ENCODE peak calls at places on chromosomes 5 and 9, in nine cellular contexts. N, E, B, M, G, D, O, Z and H are unnamed samples.

GRCh38 chr9:121509175-121509574 is 9.5 kb upstream of the GGTA1 start:
- DNase-seq in M (no peak), Z (no peak), O (no peak), E (no peak), G (no peak), D (no peak), B (no peak), N (no peak), H (no peak)

GRCh38 chr5:163910226-163910625 is 404.8 kb downstream of the MAT2B start:
- DNase-seq in G (peak; percentile 4), Z (no peak), D (no peak), M (no peak), O (no peak), E (no peak), B (no peak), N (no peak), H (peak; percentile 0)

GRCh38 chr9:95096807-95097206 is 220.7 kb downstream of the FANCC start:
- DNase-seq in D (no peak), E (no peak), O (no peak), G (no peak), B (no peak), M (no peak), Z (no peak), N (no peak), H (no peak)

GRCh38 chr9:11735391-11735790 is 957.8 kb upstream of the TYRP1 start:
- DNase-seq in M (no peak), E (no peak), O (no peak), G (peak; percentile 0), N (no peak), Z (no peak), B (no peak), D (no peak), H (no peak)

GRCh38 chr9:120291050-120291449 is 288.9 kb downstream of the CDK5RAP2 start:
- DNase-seq in G (no peak), O (no peak), M (no peak), N (no peak), D (no peak), E (no peak), Z (no peak), B (no peak), H (no peak)

GRCh38 chr5:146490089-146490843 is 25.7 kb downstream of the GPR151 start:
- DNase-seq in B (no peak), M (no peak), D (no peak), Z (no peak), O (no peak), E (no peak), G (no peak), N (no peak), H (no peak)

GRCh38 chr5:72460413-72460812 is 46.8 kb downstream of the ZNF366 start:
- DNase-seq in E (no peak), D (no peak), O (no peak), G (no peak), M (no peak), Z (no peak), B (no peak), N (no peak), H (no peak)

GRCh38 chr5:179488464-179488863 is 61.9 kb upstream of the RUFY1 start:
- DNase-seq in E (no peak), B (no peak), Z (no peak), G (peak; percentile 36), M (no peak), N (no peak), O (no peak), D (no peak), H (peak; percentile 46)

GRCh38 chr9:134056483-134057310 is 11.1 kb downstream of the BRD3 start:
- DNase-seq in G (no peak), E (no peak), B (no peak), Z (no peak), N (no peak), M (no peak), O (no peak), D (no peak), H (peak; percentile 49)

GRCh38 chr9:133683494-133684460 is 47.6 kb downstream of the DBH start:
- DNase-seq in O (no peak), E (no peak), G (peak; percentile 26), B (no peak), Z (no peak), N (no peak), D (no peak), M (peak; percentile 19), H (peak; percentile 93)

GRCh38 chr9:121708768-121709488 is 57.5 kb downstream of the DAB2IP start:
- DNase-seq in M (no peak), Z (no peak), N (no peak), D (peak; percentile 60), E (no peak), B (no peak), O (no peak), G (no peak), H (peak; percentile 59)

GRCh38 chr5:11780641-11781345 is 123.5 kb downstream of the CTNND2 start:
- DNase-seq in B (no peak), M (no peak), G (no peak), N (no peak), O (no peak), D (no peak), E (no peak), Z (no peak), H (no peak)

GRCh38 chr5:166031926-166032325 is 2259.5 kb upstream of the WWC1 start:
- DNase-seq in M (no peak), B (no peak), Z (peak; percentile 6), N (no peak), O (no peak), D (no peak), G (no peak), E (peak; percentile 22), H (no peak)

GRCh38 chr5:149257875-149258705 is 13.6 kb upstream of the AFAP1L1 start:
- DNase-seq in E (peak; percentile 32), D (no peak), M (no peak), G (peak; percentile 76), B (no peak), Z (no peak), N (no peak), O (no peak), H (no peak)

GRCh38 chr5:135276151-135276550 is 122.9 kb downstream of the MACROH2A1 start:
- DNase-seq in D (no peak), N (no peak), Z (no peak), B (no peak), E (no peak), G (no peak), M (no peak), O (no peak), H (no peak)
- H3K9me2 ChIP-seq in D (peaks cover 3% of the 10 kb centered on the region), N (no peaks in the 10 kb centered on the region), Z (no peaks in the 10 kb centered on the region), B (peaks cover 4% of the 10 kb centered on the region), E (no peaks in the 10 kb centered on the region), G (no peaks in the 10 kb centered on the region), M (no peaks in the 10 kb centered on the region), O (no peaks in the 10 kb centered on the region), H (no peaks in the 10 kb centered on the region)

DNA sequence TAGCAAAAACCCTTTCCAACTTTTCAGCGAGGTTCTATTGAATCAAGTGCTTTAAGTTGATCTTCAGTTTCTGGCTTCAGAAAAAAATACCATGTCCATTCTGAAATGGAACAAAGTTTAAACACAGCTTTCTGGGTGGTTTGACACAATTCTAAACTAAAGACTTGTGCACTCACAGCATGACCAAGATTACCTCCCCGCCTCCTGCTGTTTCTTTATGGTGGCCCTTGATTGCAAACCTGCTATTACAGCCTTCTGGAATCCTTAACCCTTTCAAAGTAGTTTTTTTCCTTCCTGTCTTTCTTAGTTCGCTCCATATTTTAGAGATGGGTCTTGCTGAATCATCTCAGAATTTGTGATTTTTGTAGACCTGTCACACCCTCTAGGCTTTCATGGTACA is 135.9 kb upstream of the FBN2 start:
- DNase-seq in Z (no peak), D (peak; percentile 56), E (no peak), O (no peak), M (no peak), N (no peak), G (no peak), B (no peak), H (no peak)
- H3K9me2 ChIP-seq in Z (no peaks in the 10 kb centered on the region), D (no peaks in the 10 kb centered on the region), E (no peaks in the 10 kb centered on the region), O (no peaks in the 10 kb centered on the region), M (no peaks in the 10 kb centered on the region), N (no peaks in the 10 kb centered on the region), G (no peaks in the 10 kb centered on the region), B (no peaks in the 10 kb centered on the region), H (no peaks in the 10 kb centered on the region)

DNA sequence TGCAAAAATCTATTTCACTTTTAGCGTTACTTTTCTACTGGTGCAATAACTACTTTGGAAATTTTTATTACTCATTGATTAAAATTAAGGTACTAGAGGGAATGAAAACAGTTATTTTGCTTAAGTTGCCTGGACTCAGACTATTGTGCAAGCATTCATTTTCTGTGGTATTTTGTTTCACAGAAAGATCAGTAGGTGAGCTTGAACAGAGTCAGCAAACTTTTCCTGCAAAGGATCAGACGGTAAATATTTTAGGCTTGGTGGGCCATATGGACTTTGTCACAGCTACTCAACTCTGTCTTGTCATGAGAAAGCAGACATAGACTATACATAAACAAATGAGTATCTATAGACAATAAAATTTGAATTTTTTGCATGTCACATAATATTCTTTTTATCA is 1036.5 kb downstream of the NR2F1-AS1 start:
- DNase-seq in O (no peak), M (no peak), E (no peak), N (no peak), G (peak; percentile 50), D (no peak), Z (no peak), B (no peak), H (no peak)
- H3K9me2 ChIP-seq in O (no peaks in the 10 kb centered on the region), M (no peaks in the 10 kb centered on the region), E (no peaks in the 10 kb centered on the region), N (no peaks in the 10 kb centered on the region), G (no peaks in the 10 kb centered on the region), D (no peaks in the 10 kb centered on the region), Z (no peaks in the 10 kb centered on the region), B (no peaks in the 10 kb centered on the region), H (no peaks in the 10 kb centered on the region)

GRCh38 chr9:78595200-78595945 is 298.4 kb downstream of the PSAT1 start:
- DNase-seq in G (peak; percentile 44), E (no peak), Z (no peak), M (no peak), N (no peak), B (no peak), O (no peak), D (no peak), H (no peak)
- H3K9me2 ChIP-seq in G (no peaks in the 10 kb centered on the region), E (no peaks in the 10 kb centered on the region), Z (no peaks in the 10 kb centered on the region), M (no peaks in the 10 kb centered on the region), N (no peaks in the 10 kb centered on the region), B (no peaks in the 10 kb centered on the region), O (no peaks in the 10 kb centered on the region), D (no peaks in the 10 kb centered on the region), H (no peaks in the 10 kb centered on the region)

GRCh38 chr5:171832775-171833174 is 47.2 kb downstream of the SMIM23 start:
- DNase-seq in D (no peak), Z (no peak), B (no peak), O (no peak), G (no peak), M (no peak), E (no peak), N (no peak), H (peak; percentile 38)
- H3K9me2 ChIP-seq in D (no peaks in the 10 kb centered on the region), Z (no peaks in the 10 kb centered on the region), B (no peaks in the 10 kb centered on the region), O (no peaks in the 10 kb centered on the region), G (no peaks in the 10 kb centered on the region), M (no peaks in the 10 kb centered on the region), E (no peaks in the 10 kb centered on the region), N (no peaks in the 10 kb centered on the region), H (no peaks in the 10 kb centered on the region)